ENCODE peak calls at places on chromosomes 12 and 14, in seven cellular contexts. S is GM12878, V is HCT116, U is H1, M is K562, O is SK-N-SH, R is HepG2. L is an unnamed sample.

GRCh38 chr12:93176166-93176565 is 201.6 kb upstream of the NUDT4 start:
- DNase-seq in S (no peak), V (no peak), U (no peak), M (no peak), O (no peak), R (no peak), L (no peak)

GRCh38 chr12:38587594-38587993 is 271.0 kb downstream of the ALG10B start:
- DNase-seq in S (no peak), V (no peak), U (no peak), M (no peak), O (no peak), R (no peak), L (no peak)

GRCh38 chr14:94971750-94972149 is 185.6 kb downstream of the DICER1 start:
- DNase-seq in S (no peak), V (no peak), U (no peak), M (no peak), O (no peak), R (no peak), L (no peak)

GRCh38 chr14:65928995-65929394 is 516.5 kb downstream of the FUT8 start:
- DNase-seq in S (no peak), V (no peak), U (no peak), M (no peak), O (no peak), R (no peak), L (no peak)

GRCh38 chr12:47400251-47400650 is 305.6 kb downstream of the RPAP3 start:
- DNase-seq in S (no peak), V (no peak), U (no peak), M (no peak), O (no peak), R (no peak), L (no peak)

GRCh38 chr14:69079188-69079742 is 73.7 kb downstream of the DCAF5 start:
- DNase-seq in S (no peak), V (no peak), U (no peak), M (no peak), O (no peak), R (no peak), L (peak)

GRCh38 chr14:104249706-104250105 is 111.3 kb downstream of the KIF26A start:
- DNase-seq in S (no peak), V (no peak), U (no peak), M (no peak), O (no peak), R (no peak), L (no peak)

GRCh38 chr12:85155791-85156190 is 119.6 kb downstream of the LRRIQ1 start:
- DNase-seq in S (no peak), V (peak), U (no peak), M (no peak), O (peak), R (peak), L (peak)

GRCh38 chr14:28102814-28103213 is 663.8 kb upstream of the FOXG1 start:
- DNase-seq in S (no peak), V (no peak), U (no peak), M (no peak), O (no peak), R (no peak), L (no peak)

GRCh38 chr12:9925746-9926393 is 6.3 kb downstream of the CLEC2A start:
- DNase-seq in S (no peak), V (peak), U (no peak), M (peak), O (peak), R (peak), L (peak)

GRCh38 chr14:76775695-76776305 is 14.5 kb downstream of the VASH1 start:
- DNase-seq in S (no peak), V (no peak), U (no peak), M (no peak), O (no peak), R (no peak), L (no peak)

GRCh38 chr12:30286345-30286926 is 409.2 kb downstream of the IPO8 start:
- DNase-seq in S (no peak), V (peak), U (no peak), M (no peak), O (peak), R (peak), L (peak)

GRCh38 chr12:118160536-118160935 is 24.6 kb downstream of the PEBP1 start:
- DNase-seq in S (no peak), V (no peak), U (no peak), M (no peak), O (no peak), R (no peak), L (no peak)

GRCh38 chr12:6534914-6535696 is 788 bp downstream of the GAPDH start:
- DNase-seq in S (no peak), V (no peak), U (peak), M (peak), O (peak), R (peak), L (peak)

GRCh38 chr14:92513204-92513965 is at the start of gene RIN3:
- DNase-seq in S (no peak), V (no peak), U (peak), M (no peak), O (peak), R (peak), L (no peak)

GRCh38 chr12:101173197-101173749 is 36.8 kb downstream of the SLC5A8 start:
- DNase-seq in S (no peak), V (no peak), U (no peak), M (no peak), O (no peak), R (no peak), L (no peak)

GRCh38 chr14:30550335-30550734 is 8.6 kb upstream of the G2E3 start:
- DNase-seq in S (no peak), V (no peak), U (no peak), M (no peak), O (no peak), R (no peak), L (no peak)

GRCh38 chr12:22459872-22460490 is 84.4 kb downstream of the C2CD5 start:
- DNase-seq in S (no peak), V (peak), U (no peak), M (peak), O (peak), R (peak), L (peak)

GRCh38 chr12:7441216-7441615 is 2.7 kb downstream of the CD163L1 start:
- DNase-seq in S (no peak), V (no peak), U (no peak), M (no peak), O (no peak), R (no peak), L (no peak)

GRCh38 chr12:43835656-43836454 is at the start of gene TMEM117:
- DNase-seq in S (no peak), V (no peak), U (peak), M (peak), O (peak), R (peak), L (peak)

GRCh38 chr14:20327005-20327869 is 5.8 kb downstream of the CCNB1IP1 start:
- DNase-seq in S (peak), V (peak), U (no peak), M (peak), O (peak), R (peak), L (peak)

GRCh38 chr14:69285661-69286255 is 25.8 kb downstream of the GALNT16 start:
- DNase-seq in S (no peak), V (no peak), U (peak), M (no peak), O (no peak), R (no peak), L (no peak)

GRCh38 chr12:12445165-12445881 is 88.4 kb downstream of the BORCS5 start:
- DNase-seq in S (no peak), V (no peak), U (no peak), M (no peak), O (no peak), R (no peak), L (no peak)

GRCh38 chr12:115043079-115043478 is 359.1 kb upstream of the TBX3 start:
- DNase-seq in S (no peak), V (no peak), U (no peak), M (no peak), O (no peak), R (no peak), L (no peak)

GRCh38 chr12:89225401-89225800 is 126.9 kb downstream of the DUSP6 start:
- DNase-seq in S (no peak), V (peak), U (no peak), M (no peak), O (no peak), R (no peak), L (no peak)

GRCh38 chr12:3752096-3752709 is 706 bp downstream of the CRACR2A start:
- DNase-seq in S (peak), V (peak), U (peak), M (peak), O (peak), R (peak), L (no peak)
- TF ChIP-seq JUND in S (no peak), V (no peak), U (no peak), M (no peak), O (no peak), R (no peak), L (no peak)

DNA sequence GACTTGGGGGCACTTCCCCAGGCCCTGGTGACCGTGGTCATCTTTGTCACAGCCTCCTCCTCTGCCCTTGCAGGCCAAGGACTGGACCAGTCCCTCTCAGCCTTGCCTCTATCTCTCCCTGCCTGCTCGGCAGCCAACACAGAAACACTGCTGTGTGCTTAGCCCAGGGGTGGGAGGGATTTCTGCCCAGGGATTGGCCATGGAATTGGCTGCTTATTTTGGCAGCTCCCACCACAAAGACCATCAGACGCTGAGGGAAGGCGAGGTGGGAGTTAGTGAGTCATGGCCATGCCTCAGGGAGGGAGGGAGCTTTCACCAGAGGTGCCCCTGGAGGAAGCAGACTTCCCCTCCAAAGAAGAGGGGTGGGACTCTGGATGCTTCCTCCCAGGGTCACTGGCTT is 21.1 kb downstream of the B4GALNT3 start:
- DNase-seq in S (no peak), V (no peak), U (no peak), M (no peak), O (no peak), R (no peak), L (no peak)
- TF ChIP-seq JUND in S (no peak), V (no peak), U (no peak), M (no peak), O (no peak), R (no peak), L (no peak)

DNA sequence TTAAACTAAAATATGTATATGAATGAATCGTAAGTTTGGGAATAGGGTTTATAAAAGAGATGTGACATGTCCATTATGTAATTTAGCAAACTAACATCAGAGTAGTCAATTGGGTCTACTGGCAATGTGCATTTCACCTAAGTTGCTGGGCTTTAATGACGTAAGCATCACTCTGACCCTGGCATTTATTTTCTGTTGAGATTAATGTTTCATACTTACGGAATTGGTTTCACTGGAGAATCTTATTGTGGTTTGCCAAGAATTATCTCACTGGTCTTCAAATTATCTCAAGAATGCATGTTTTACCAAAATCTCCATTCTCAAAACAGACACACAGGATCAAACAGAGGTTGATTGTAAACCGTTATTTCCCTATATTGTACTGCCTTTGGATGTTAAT is 437.1 kb downstream of the NPAS3 start:
- DNase-seq in S (no peak), V (no peak), U (no peak), M (no peak), O (no peak), R (no peak), L (no peak)
- TF ChIP-seq JUND in S (no peak), V (no peak), U (no peak), M (no peak), O (no peak), R (no peak), L (no peak)

DNA sequence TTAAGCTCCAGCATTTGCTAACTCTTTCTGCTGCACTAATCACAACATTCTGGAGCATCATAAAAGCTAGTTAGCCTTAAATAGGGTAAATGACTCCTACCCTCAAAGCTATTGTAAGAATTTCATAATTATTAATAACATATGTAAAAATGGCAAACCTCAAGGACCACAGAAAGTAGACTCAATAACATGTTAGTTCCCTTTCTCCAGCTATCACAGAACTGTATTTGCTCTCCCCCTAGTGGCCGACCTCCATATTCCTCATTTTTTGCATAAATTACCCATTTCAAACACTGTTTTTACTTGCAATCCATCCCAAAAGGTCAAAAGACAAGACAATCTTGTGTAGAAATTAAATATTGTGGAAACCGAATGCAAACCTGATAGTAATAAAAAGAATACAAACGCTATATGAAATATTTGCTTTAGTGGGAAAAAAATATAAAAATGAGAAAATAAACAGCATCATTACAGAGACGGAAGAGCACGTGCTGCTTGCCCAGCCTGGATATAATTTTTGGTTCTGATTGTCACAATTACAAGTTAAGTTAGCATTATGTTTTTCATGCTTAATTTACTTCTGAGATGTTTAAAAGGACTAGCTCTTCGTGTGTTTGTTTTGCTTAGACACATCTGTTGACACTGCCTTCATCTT is 97.9 kb downstream of the RERGL start:
- DNase-seq in S (peak), V (peak), U (no peak), M (peak), O (peak), R (peak), L (peak)
- TF ChIP-seq JUND in S (no peak), V (no peak), U (no peak), M (no peak), O (no peak), R (no peak), L (no peak)

DNA sequence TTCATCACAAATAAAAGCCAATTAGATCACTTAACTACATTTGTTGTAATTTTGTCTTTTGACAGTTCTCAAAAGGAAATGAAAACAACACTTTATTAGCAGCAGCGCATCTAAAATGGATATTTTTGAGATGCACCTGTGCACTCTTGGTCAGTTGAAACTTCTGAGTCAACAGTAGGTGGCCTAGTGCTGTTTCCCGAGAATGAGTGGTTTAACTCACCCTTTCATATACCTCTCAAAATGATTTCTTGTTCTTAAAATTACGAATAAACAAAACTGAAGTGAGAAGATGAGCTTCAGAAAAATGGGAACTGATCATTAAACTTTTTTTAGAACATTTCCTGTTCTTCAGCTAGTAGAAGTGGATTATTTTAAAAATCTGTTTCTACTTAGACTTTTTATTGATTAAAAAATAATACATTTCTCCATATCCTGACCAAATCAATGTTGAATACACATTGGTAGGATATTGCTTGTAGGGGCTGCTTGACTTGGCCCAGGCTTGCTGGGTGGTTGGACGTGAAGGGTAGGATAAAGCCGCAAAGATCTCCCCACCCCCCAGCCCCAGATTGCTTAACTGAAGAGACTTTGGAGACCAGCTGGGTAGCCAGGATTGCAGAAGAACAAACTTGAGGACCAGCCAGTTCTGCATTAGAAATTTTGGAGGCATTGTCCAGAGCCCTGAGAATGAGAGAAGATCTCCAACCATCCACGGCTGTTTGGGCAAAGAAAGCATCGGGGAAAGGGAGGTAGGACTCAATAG is 22.3 kb upstream of the STK38L start:
- DNase-seq in S (peak), V (no peak), U (no peak), M (no peak), O (no peak), R (no peak), L (no peak)
- TF ChIP-seq JUND in S (no peak), V (no peak), U (no peak), M (no peak), O (no peak), R (no peak), L (no peak)

GRCh38 chr14:85056228-85056627 is 473.7 kb upstream of the FLRT2 start:
- DNase-seq in S (no peak), V (no peak), U (no peak), M (no peak), O (no peak), R (no peak), L (no peak)

GRCh38 chr14:85057266-85057665 is 472.7 kb upstream of the FLRT2 start:
- DNase-seq in S (no peak), V (no peak), U (no peak), M (no peak), O (no peak), R (no peak), L (no peak)

GRCh38 chr14:85058170-85058569 is 471.8 kb upstream of the FLRT2 start:
- DNase-seq in S (no peak), V (no peak), U (no peak), M (no peak), O (no peak), R (no peak), L (no peak)

GRCh38 chr14:85050180-85050579 is 479.8 kb upstream of the FLRT2 start:
- DNase-seq in S (no peak), V (no peak), U (no peak), M (no peak), O (no peak), R (no peak), L (no peak)

GRCh38 chr14:85054178-85054577 is 475.8 kb upstream of the FLRT2 start:
- DNase-seq in S (no peak), V (no peak), U (no peak), M (no peak), O (no peak), R (no peak), L (no peak)
- TF ChIP-seq JUND in S (no peak), V (no peak), U (no peak), M (no peak), O (no peak), R (no peak), L (no peak)

GRCh38 chr12:122265931-122266771 is at the start of gene VPS33A:
- DNase-seq in S (peak), V (peak), U (peak), M (peak), O (peak), R (peak), L (peak)

GRCh38 chr12:122265433-122265832 is 861 bp downstream of the VPS33A start:
- DNase-seq in S (no peak), V (no peak), U (no peak), M (no peak), O (no peak), R (no peak), L (no peak)
- TF ChIP-seq JUND in S (no peak), V (no peak), U (no peak), M (no peak), O (no peak), R (no peak), L (no peak)